ENCODE peak calls at places on chromosomes 6 and 20, in ten cellular contexts. One of them, this sample, is unnamed. For H3K9me3 and H3K36me3, the result is how much of the 10 kb centered on the place peaks cover.

GRCh38 chr6:116682334-116682712 is 1.3 kb downstream of the KPNA5 start:
- DNase-seq in IMR-90: peak
- DNase-seq in hepatocyte: peak
- DNase-seq in uterus: peak
- DNase-seq in colonic mucosa: no peak
- DNase-seq in adrenal gland: peak
- DNase-seq in stomach: no peak
- DNase-seq in right lobe of liver: no peak
- DNase-seq in lung: peak
- DNase-seq in mucosa of descending colon: peak
- DNase-seq in this sample: no peak

GRCh38 chr6:104881964-104882668 is 22.4 kb upstream of the HACE1 start:
- DNase-seq in adrenal gland: no peak
- DNase-seq in right lobe of liver: no peak
- DNase-seq in hepatocyte: no peak
- DNase-seq in colonic mucosa: no peak
- DNase-seq in mucosa of descending colon: no peak
- DNase-seq in lung: no peak
- DNase-seq in uterus: no peak
- DNase-seq in IMR-90: no peak
- DNase-seq in stomach: no peak
- DNase-seq in this sample: no peak

GRCh38 chr20:17825949-17826843 is 126.4 kb downstream of the BANF2 start:
- DNase-seq in mucosa of descending colon: no peak
- DNase-seq in IMR-90: peak
- DNase-seq in adrenal gland: no peak
- DNase-seq in colonic mucosa: no peak
- DNase-seq in hepatocyte: no peak
- DNase-seq in uterus: no peak
- DNase-seq in right lobe of liver: no peak
- DNase-seq in lung: no peak
- DNase-seq in stomach: no peak
- DNase-seq in this sample: no peak

GRCh38 chr6:125780540-125781306 is 10.0 kb upstream of the NCOA7 start:
- DNase-seq in hepatocyte: peak
- DNase-seq in colonic mucosa: peak
- DNase-seq in IMR-90: peak
- DNase-seq in stomach: peak
- DNase-seq in mucosa of descending colon: peak
- DNase-seq in right lobe of liver: peak
- DNase-seq in lung: peak
- DNase-seq in uterus: peak
- DNase-seq in adrenal gland: peak
- DNase-seq in this sample: peak

GRCh38 chr6:63897952-63898351 is 262.4 kb downstream of the PHF3 start:
- DNase-seq in stomach: no peak
- DNase-seq in right lobe of liver: no peak
- DNase-seq in colonic mucosa: no peak
- DNase-seq in lung: no peak
- DNase-seq in IMR-90: peak
- DNase-seq in hepatocyte: no peak
- DNase-seq in adrenal gland: no peak
- DNase-seq in uterus: no peak
- DNase-seq in mucosa of descending colon: no peak
- DNase-seq in this sample: peak

GRCh38 chr20:35327074-35327976 is 35.1 kb upstream of the FAM83C start:
- DNase-seq in right lobe of liver: peak
- DNase-seq in adrenal gland: no peak
- DNase-seq in mucosa of descending colon: peak
- DNase-seq in stomach: peak
- DNase-seq in hepatocyte: peak
- DNase-seq in lung: no peak
- DNase-seq in uterus: no peak
- DNase-seq in IMR-90: peak
- DNase-seq in colonic mucosa: peak
- DNase-seq in this sample: no peak

GRCh38 chr6:156395276-156395675 is 381.9 kb upstream of the ARID1B start:
- DNase-seq in stomach: peak
- DNase-seq in mucosa of descending colon: peak
- DNase-seq in adrenal gland: no peak
- DNase-seq in right lobe of liver: no peak
- DNase-seq in IMR-90: no peak
- DNase-seq in lung: no peak
- DNase-seq in hepatocyte: no peak
- DNase-seq in colonic mucosa: peak
- DNase-seq in uterus: no peak
- DNase-seq in this sample: no peak

GRCh38 chr6:93417421-93417996 is 1.9 kb downstream of the EPHA7 start:
- DNase-seq in mucosa of descending colon: no peak
- DNase-seq in uterus: no peak
- DNase-seq in IMR-90: no peak
- DNase-seq in adrenal gland: no peak
- DNase-seq in hepatocyte: peak
- DNase-seq in lung: no peak
- DNase-seq in stomach: no peak
- DNase-seq in right lobe of liver: no peak
- DNase-seq in colonic mucosa: no peak
- DNase-seq in this sample: no peak

GRCh38 chr20:61808497-61808896 is 257.2 kb downstream of the TAF4 start:
- DNase-seq in hepatocyte: no peak
- DNase-seq in uterus: no peak
- DNase-seq in stomach: no peak
- DNase-seq in colonic mucosa: no peak
- DNase-seq in adrenal gland: no peak
- DNase-seq in IMR-90: no peak
- DNase-seq in mucosa of descending colon: no peak
- DNase-seq in right lobe of liver: no peak
- DNase-seq in lung: no peak
- DNase-seq in this sample: no peak

GRCh38 chr20:47887064-47887463 is 101.8 kb upstream of the SULF2 start:
- DNase-seq in IMR-90: no peak
- DNase-seq in stomach: no peak
- DNase-seq in colonic mucosa: no peak
- DNase-seq in mucosa of descending colon: no peak
- DNase-seq in lung: no peak
- DNase-seq in uterus: no peak
- DNase-seq in right lobe of liver: no peak
- DNase-seq in adrenal gland: no peak
- DNase-seq in hepatocyte: no peak
- DNase-seq in this sample: no peak

GRCh38 chr6:132304891-132305305 is 96.4 kb downstream of the MOXD1 start:
- DNase-seq in adrenal gland: peak
- DNase-seq in colonic mucosa: peak
- DNase-seq in uterus: no peak
- DNase-seq in IMR-90: no peak
- DNase-seq in hepatocyte: no peak
- DNase-seq in mucosa of descending colon: no peak
- DNase-seq in right lobe of liver: no peak
- DNase-seq in stomach: no peak
- DNase-seq in lung: no peak
- DNase-seq in this sample: no peak

GRCh38 chr6:21596379-21597242 is 3.1 kb downstream of the SOX4 start:
- DNase-seq in mucosa of descending colon: peak
- DNase-seq in adrenal gland: peak
- DNase-seq in hepatocyte: peak
- DNase-seq in lung: peak
- DNase-seq in right lobe of liver: no peak
- DNase-seq in uterus: peak
- DNase-seq in IMR-90: peak
- DNase-seq in colonic mucosa: peak
- DNase-seq in stomach: peak
- DNase-seq in this sample: peak

GRCh38 chr6:21593927-21594421 is 423 bp downstream of the SOX4 start:
- DNase-seq in stomach: peak
- DNase-seq in adrenal gland: peak
- DNase-seq in right lobe of liver: no peak
- DNase-seq in uterus: peak
- DNase-seq in hepatocyte: peak
- DNase-seq in mucosa of descending colon: peak
- DNase-seq in colonic mucosa: peak
- DNase-seq in lung: no peak
- DNase-seq in IMR-90: peak
- DNase-seq in this sample: no peak

GRCh38 chr6:21594427-21595264 is 1.1 kb downstream of the SOX4 start:
- DNase-seq in uterus: peak
- DNase-seq in adrenal gland: peak
- DNase-seq in lung: peak
- DNase-seq in colonic mucosa: peak
- DNase-seq in IMR-90: peak
- DNase-seq in hepatocyte: peak
- DNase-seq in stomach: peak
- DNase-seq in mucosa of descending colon: peak
- DNase-seq in right lobe of liver: peak
- DNase-seq in this sample: peak

GRCh38 chr6:21595951-21596378 is 2.4 kb downstream of the SOX4 start:
- DNase-seq in adrenal gland: peak
- DNase-seq in IMR-90: no peak
- DNase-seq in mucosa of descending colon: no peak
- DNase-seq in uterus: no peak
- DNase-seq in lung: no peak
- DNase-seq in right lobe of liver: no peak
- DNase-seq in hepatocyte: no peak
- DNase-seq in stomach: no peak
- DNase-seq in colonic mucosa: peak
- DNase-seq in this sample: no peak

GRCh38 chr6:21595265-21595950 is 1.9 kb downstream of the SOX4 start:
- DNase-seq in IMR-90: no peak
- DNase-seq in uterus: peak
- DNase-seq in stomach: peak
- DNase-seq in right lobe of liver: no peak
- DNase-seq in adrenal gland: peak
- DNase-seq in lung: peak
- DNase-seq in mucosa of descending colon: peak
- DNase-seq in hepatocyte: peak
- DNase-seq in colonic mucosa: peak
- DNase-seq in this sample: peak
- TF ChIP-seq CTCF in IMR-90: no peak
- TF ChIP-seq CTCF in uterus: peak
- TF ChIP-seq CTCF in stomach: no peak
- TF ChIP-seq CTCF in right lobe of liver: no peak
- TF ChIP-seq CTCF in adrenal gland: no peak
- TF ChIP-seq CTCF in lung: no peak
- TF ChIP-seq CTCF in mucosa of descending colon: no peak
- TF ChIP-seq CTCF in hepatocyte: no peak
- TF ChIP-seq CTCF in colonic mucosa: no peak
- TF ChIP-seq CTCF in this sample: peak

GRCh38 chr20:22579119-22579427 is 5.3 kb downstream of the FOXA2 start:
- DNase-seq in uterus: no peak
- DNase-seq in IMR-90: no peak
- DNase-seq in lung: no peak
- DNase-seq in colonic mucosa: no peak
- DNase-seq in mucosa of descending colon: peak
- DNase-seq in right lobe of liver: no peak
- DNase-seq in stomach: peak
- DNase-seq in hepatocyte: peak
- DNase-seq in adrenal gland: no peak
- DNase-seq in this sample: no peak
- H3K9me3 ChIP-seq in uterus: under half
- H3K9me3 ChIP-seq in IMR-90: under half
- H3K9me3 ChIP-seq in lung: under half
- H3K9me3 ChIP-seq in colonic mucosa: under half
- H3K9me3 ChIP-seq in mucosa of descending colon: under half
- H3K9me3 ChIP-seq in right lobe of liver: under half
- H3K9me3 ChIP-seq in stomach: under half
- H3K9me3 ChIP-seq in hepatocyte: under half
- H3K9me3 ChIP-seq in adrenal gland: under half
- H3K9me3 ChIP-seq in this sample: under half

DNA sequence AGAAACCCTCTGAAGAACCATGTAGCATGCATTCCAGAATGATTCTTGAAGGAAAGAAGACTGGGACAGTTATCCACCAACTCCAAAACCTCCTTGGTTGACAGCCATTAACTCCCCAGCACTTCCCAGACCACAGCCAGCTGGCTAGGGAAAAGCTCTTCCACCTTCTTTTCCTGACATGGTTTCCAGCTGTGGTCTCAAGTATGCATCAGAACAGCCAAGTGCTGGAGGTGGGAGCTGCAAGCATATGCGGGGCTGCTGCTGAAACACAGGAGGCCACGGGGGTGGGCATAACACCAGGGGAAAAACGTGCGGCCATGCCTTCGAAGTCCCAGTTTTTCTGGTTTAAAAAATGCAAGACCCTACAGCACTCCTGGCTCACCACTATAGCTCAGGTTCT is 108.0 kb upstream of the FAM184A start:
- DNase-seq in uterus: no peak
- DNase-seq in IMR-90: no peak
- DNase-seq in right lobe of liver: no peak
- DNase-seq in hepatocyte: no peak
- DNase-seq in mucosa of descending colon: no peak
- DNase-seq in colonic mucosa: no peak
- DNase-seq in adrenal gland: no peak
- DNase-seq in stomach: no peak
- DNase-seq in lung: no peak
- DNase-seq in this sample: no peak
- H3K36me3 ChIP-seq in uterus: under half
- H3K36me3 ChIP-seq in IMR-90: under half
- H3K36me3 ChIP-seq in right lobe of liver: under half
- H3K36me3 ChIP-seq in hepatocyte: under half
- H3K36me3 ChIP-seq in mucosa of descending colon: under half
- H3K36me3 ChIP-seq in colonic mucosa: under half
- H3K36me3 ChIP-seq in adrenal gland: under half
- H3K36me3 ChIP-seq in stomach: half or more
- H3K36me3 ChIP-seq in lung: under half
- H3K36me3 ChIP-seq in this sample: under half

GRCh38 chr6:146110990-146111389 is 82.1 kb downstream of the GRM1 start:
- DNase-seq in right lobe of liver: no peak
- DNase-seq in colonic mucosa: no peak
- DNase-seq in uterus: no peak
- DNase-seq in IMR-90: no peak
- DNase-seq in mucosa of descending colon: no peak
- DNase-seq in stomach: no peak
- DNase-seq in adrenal gland: no peak
- DNase-seq in lung: no peak
- DNase-seq in hepatocyte: no peak
- DNase-seq in this sample: no peak

GRCh38 chr6:146106532-146106931 is 77.7 kb downstream of the GRM1 start:
- DNase-seq in adrenal gland: no peak
- DNase-seq in stomach: no peak
- DNase-seq in IMR-90: no peak
- DNase-seq in uterus: no peak
- DNase-seq in right lobe of liver: no peak
- DNase-seq in hepatocyte: no peak
- DNase-seq in colonic mucosa: no peak
- DNase-seq in mucosa of descending colon: no peak
- DNase-seq in lung: no peak
- DNase-seq in this sample: no peak

GRCh38 chr6:146113055-146113623 is 84.3 kb downstream of the GRM1 start:
- DNase-seq in mucosa of descending colon: no peak
- DNase-seq in IMR-90: no peak
- DNase-seq in adrenal gland: no peak
- DNase-seq in stomach: no peak
- DNase-seq in colonic mucosa: no peak
- DNase-seq in lung: no peak
- DNase-seq in right lobe of liver: no peak
- DNase-seq in uterus: no peak
- DNase-seq in hepatocyte: no peak
- DNase-seq in this sample: no peak

DNA sequence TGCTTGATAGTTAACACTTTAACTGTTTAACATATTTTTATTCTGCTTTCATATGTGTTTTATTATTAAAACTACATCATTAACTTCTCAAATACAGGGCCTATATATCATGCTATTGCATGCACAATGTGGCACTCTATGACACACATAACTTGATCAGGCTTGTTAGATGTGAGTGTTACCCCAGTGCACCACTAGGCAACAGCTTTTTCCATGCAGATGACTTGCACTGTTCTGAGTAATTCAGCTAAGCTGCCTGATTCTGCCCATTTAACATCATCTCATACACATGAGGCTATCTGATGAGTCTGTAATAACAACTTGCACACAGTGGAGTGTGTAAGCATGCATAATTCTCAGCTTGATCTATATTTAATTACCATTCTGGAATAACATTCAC is 83.0 kb downstream of the GRM1 start:
- DNase-seq in lung: no peak
- DNase-seq in stomach: no peak
- DNase-seq in hepatocyte: no peak
- DNase-seq in uterus: no peak
- DNase-seq in right lobe of liver: no peak
- DNase-seq in colonic mucosa: no peak
- DNase-seq in adrenal gland: no peak
- DNase-seq in mucosa of descending colon: no peak
- DNase-seq in IMR-90: no peak
- DNase-seq in this sample: no peak
- TF ChIP-seq CTCF in lung: no peak
- TF ChIP-seq CTCF in stomach: no peak
- TF ChIP-seq CTCF in hepatocyte: no peak
- TF ChIP-seq CTCF in uterus: no peak
- TF ChIP-seq CTCF in right lobe of liver: no peak
- TF ChIP-seq CTCF in colonic mucosa: no peak
- TF ChIP-seq CTCF in adrenal gland: no peak
- TF ChIP-seq CTCF in mucosa of descending colon: no peak
- TF ChIP-seq CTCF in IMR-90: no peak
- TF ChIP-seq CTCF in this sample: no peak

This sample was measured in left ventricle myocardium inferior.